ENCODE peak calls at places on chromosomes 6 and 20, in seven cellular contexts. C is AG10803; O is colonic mucosa; T is IMR-90; V is tibial artery; K is cardiac fibroblast; J is CD8-positive, alpha-beta T cell. G is an unnamed sample.

GRCh38 chr20:57091748-57092111 is 174.7 kb downstream of the BMP7 start:
- DNase-seq in C (no peak), O (no peak), T (no peak), V (no peak), K (no peak), J (no peak), G (no peak)

GRCh38 chr6:142846883-142847287 is 98.1 kb downstream of the HIVEP2 start:
- DNase-seq in C (peak), O (no peak), T (peak), V (peak), K (peak), J (no peak), G (peak)

GRCh38 chr6:157181649-157182048 is 141.7 kb downstream of the TMEM242 start:
- DNase-seq in C (no peak), O (peak), T (no peak), V (no peak), K (no peak), J (no peak), G (peak)

GRCh38 chr6:106858653-106859092 is 115.9 kb downstream of the CD24 start:
- DNase-seq in C (peak), O (peak), T (peak), V (no peak), K (peak), J (no peak), G (peak)

GRCh38 chr6:43172127-43173007 is 1.3 kb downstream of the SRF start:
- DNase-seq in C (no peak), O (peak), T (peak), V (peak), K (peak), J (peak), G (peak)

GRCh38 chr20:4488407-4489339 is 233.0 kb upstream of the PRND start:
- DNase-seq in C (peak), O (no peak), T (peak), V (no peak), K (peak), J (no peak), G (peak)

GRCh38 chr6:31402324-31403282 is 792 bp upstream of the MICA start:
- DNase-seq in C (no peak), O (peak), T (no peak), V (peak), K (peak), J (no peak), G (peak)

GRCh38 chr6:79646006-79646405 is 14.9 kb downstream of the SH3BGRL2 start:
- DNase-seq in C (no peak), O (no peak), T (no peak), V (no peak), K (no peak), J (peak), G (no peak)

GRCh38 chr6:79810878-79811277 is 136.5 kb downstream of the ELOVL4 start:
- DNase-seq in C (no peak), O (no peak), T (no peak), V (no peak), K (no peak), J (no peak), G (no peak)

GRCh38 chr6:144131248-144131709 is 19.0 kb upstream of the STX11 start:
- DNase-seq in C (peak), O (no peak), T (peak), V (no peak), K (peak), J (no peak), G (peak)

GRCh38 chr6:93549868-93550267 is 130.5 kb upstream of the EPHA7 start:
- DNase-seq in C (no peak), O (no peak), T (no peak), V (no peak), K (no peak), J (no peak), G (no peak)

GRCh38 chr6:158381214-158381613 is 68.9 kb downstream of the TULP4 start:
- DNase-seq in C (peak), O (no peak), T (no peak), V (no peak), K (no peak), J (no peak), G (no peak)

DNA sequence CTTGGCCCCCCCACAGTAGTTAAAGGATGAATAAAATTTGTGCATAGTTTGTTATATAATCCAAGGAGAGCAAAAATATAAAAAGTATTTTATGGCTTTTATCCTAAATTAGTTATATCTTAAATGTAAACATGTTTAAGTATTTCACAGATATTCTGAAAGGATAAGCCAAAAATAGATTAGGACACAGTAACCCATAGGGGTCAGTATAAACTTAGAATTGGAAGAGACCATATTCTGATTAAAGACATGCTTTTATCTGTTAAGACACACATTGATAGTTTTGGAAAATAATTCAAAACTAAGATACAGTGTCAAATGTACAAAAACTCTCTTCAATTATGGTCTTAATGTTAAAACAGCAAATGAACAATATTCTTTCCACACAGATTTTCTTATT is 4.5 kb upstream of the SERINC1 start:
- DNase-seq in C (peak), O (no peak), T (peak), V (no peak), K (peak), J (no peak), G (peak)
- TF ChIP-seq CTCF in C (peak), O (peak), T (peak), V (no peak), K (peak), J (peak), G (peak)

GRCh38 chr20:50541606-50542041 is 31.4 kb downstream of the PTPN1 start:
- DNase-seq in C (no peak), O (no peak), T (no peak), V (no peak), K (no peak), J (no peak), G (no peak)
- H3K4me3 ChIP-seq in C (no peak), O (no peak), T (no peak), V (no peak), K (no peak), J (no peak), G (no peak)

DNA sequence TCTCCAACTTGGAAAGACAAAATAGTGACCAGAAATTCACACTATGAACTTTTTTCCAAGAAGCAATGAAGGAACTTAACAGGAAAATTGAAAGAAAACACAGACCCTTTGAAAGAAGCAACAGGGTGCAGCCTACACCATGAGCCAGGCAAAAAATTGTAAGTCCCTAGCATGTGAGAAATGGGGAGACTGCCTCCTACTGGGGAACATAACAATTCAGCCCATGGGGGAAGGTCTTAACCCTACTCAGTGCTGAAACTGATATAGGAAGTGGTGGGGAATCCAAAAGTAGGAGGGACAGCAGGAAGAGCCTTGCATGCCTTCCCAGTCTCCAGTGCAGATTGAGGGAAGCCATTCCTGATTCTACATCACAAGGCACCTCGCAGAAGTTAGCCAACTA is 235.1 kb upstream of the UFL1 start:
- DNase-seq in C (no peak), O (no peak), T (no peak), V (no peak), K (no peak), J (no peak), G (no peak)
- TF ChIP-seq CTCF in C (no peak), O (no peak), T (no peak), V (no peak), K (no peak), J (no peak), G (no peak)

DNA sequence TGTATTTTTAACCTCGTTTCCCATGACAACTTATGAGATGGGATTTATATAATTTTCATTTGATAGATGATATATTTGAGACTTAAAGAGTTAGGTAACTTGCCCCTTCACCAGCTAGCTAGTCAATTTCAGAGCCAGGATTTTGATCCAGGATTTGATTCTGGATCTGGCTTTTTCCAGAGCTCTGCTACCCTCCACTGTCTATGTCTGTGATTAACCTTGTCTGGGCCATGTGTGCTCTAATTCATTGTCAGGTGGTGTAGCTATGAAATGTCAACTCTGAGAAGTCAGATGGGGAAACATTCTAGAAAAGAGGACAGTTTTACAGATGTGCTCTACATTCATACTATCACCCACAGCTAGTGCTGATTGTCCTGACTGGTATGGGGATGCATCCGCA is 42.5 kb upstream of the MLIP start:
- DNase-seq in C (no peak), O (no peak), T (no peak), V (no peak), K (no peak), J (no peak), G (no peak)
- H3K4me3 ChIP-seq in C (no peak), O (no peak), T (no peak), V (no peak), K (no peak), J (no peak), G (no peak)

DNA sequence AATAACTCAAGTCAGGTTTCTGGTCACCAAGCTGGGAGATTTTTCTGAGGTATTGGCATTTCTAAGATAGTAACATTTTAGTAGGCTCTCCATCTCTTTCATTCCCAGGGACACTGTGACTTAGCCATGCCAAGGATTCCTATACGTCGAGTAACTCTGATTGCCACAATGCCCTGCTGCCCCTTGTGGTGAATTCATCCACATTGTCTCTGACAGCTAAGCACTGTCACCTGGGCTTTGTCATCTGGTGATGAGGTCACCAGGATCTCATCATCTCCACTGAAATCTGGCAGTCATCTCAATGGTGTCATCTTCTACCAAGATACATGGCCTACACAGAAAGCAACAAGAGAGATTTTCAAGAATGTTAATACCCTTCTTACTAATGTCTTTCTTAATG is 246.6 kb downstream of the CD109 start:
- DNase-seq in C (peak), O (no peak), T (peak), V (no peak), K (peak), J (no peak), G (peak)
- TF ChIP-seq CTCF in C (peak), O (no peak), T (peak), V (no peak), K (peak), J (no peak), G (peak)

DNA sequence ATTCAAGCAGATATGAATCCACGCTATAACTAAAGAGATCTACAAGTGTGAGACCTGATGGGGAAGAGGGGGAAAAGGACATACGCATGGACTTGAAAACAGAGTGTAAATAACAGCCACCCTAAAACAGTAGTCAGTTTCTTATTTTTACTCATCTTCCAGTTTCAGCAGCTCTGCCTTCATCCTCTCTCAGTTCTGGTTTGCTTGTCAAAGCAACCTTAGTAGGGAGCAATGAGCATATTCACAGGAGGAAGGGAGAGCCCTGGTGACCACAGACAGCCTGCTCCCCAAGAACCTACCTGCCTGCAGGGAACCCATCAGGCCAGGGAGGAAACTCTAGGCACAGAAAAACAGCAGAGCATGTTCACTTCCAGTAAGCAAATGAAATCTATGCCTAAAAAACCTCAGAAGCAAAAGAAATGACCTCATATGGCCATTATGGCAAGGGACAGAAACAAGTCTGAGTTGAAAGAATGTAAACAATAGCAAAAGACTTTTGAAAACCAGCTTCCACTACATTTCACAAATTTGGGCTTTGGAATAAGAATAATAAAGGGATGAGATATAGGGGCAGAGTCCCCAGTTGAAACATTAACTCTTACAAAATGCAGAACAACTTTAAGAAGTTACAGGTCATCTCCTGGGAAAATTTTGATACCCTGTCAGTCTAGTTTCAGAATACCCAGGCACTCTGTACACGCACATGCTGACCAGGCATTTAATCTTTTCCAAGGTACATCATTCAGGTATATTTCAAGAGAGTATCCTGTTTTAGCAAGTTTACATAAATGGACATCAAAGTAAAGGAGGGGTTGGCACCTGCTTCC is 120.8 kb upstream of the BCLAF1 start:
- DNase-seq in C (peak), O (no peak), T (peak), V (no peak), K (no peak), J (no peak), G (no peak)
- H3K4me3 ChIP-seq in C (no peak), O (no peak), T (no peak), V (no peak), K (no peak), J (no peak), G (no peak)

GRCh38 chr20:8780926-8781325 is 288.0 kb upstream of the PLCB4 start:
- DNase-seq in C (no peak), O (no peak), T (no peak), V (no peak), K (no peak), J (no peak), G (no peak)
- TF ChIP-seq CTCF in C (no peak), O (no peak), T (no peak), V (no peak), K (no peak), J (no peak), G (no peak)